ENCODE peak calls at places on chromosomes 16 and 17, in five cellular contexts. Z is colonic mucosa, W is body of pancreas, M is thoracic aorta, J is IMR-90. H is an unnamed sample.

GRCh38 chr17:79388556-79389295 is 222.1 kb downstream of the RBFOX3 start:
- DNase-seq in J (peak; percentile 27), M (no peak), Z (peak; percentile 43), W (peak; percentile 70), H (no peak)

GRCh38 chr16:27097671-27098275 is 31.0 kb downstream of the C16orf82 start:
- DNase-seq in Z (no peak), W (peak; percentile 23), M (no peak), J (no peak), H (no peak)

GRCh38 chr17:19255279-19255678 is 18.1 kb downstream of the EPN2 start:
- DNase-seq in J (no peak), Z (no peak), W (no peak), M (no peak), H (no peak)

GRCh38 chr16:46914556-46915201 is 30.5 kb downstream of the GPT2 start:
- DNase-seq in Z (no peak), W (no peak), J (no peak), M (no peak), H (no peak)

GRCh38 chr17:10653987-10654386 is 3.1 kb downstream of the MYH3 start:
- DNase-seq in J (no peak), W (no peak), Z (no peak), M (no peak), H (no peak)

GRCh38 chr16:53282975-53283946 is 151.0 kb upstream of the RBL2 start:
- DNase-seq in Z (no peak), J (peak; percentile 49), M (no peak), W (no peak), H (peak; percentile 4)

GRCh38 chr17:63249256-63250006 is 196.7 kb downstream of the CYB561 start:
- DNase-seq in Z (no peak), M (no peak), W (no peak), J (peak; percentile 42), H (no peak)

GRCh38 chr16:82358161-82358560 is 188.1 kb upstream of the MPHOSPH6 start:
- DNase-seq in M (no peak), J (no peak), Z (no peak), W (no peak), H (no peak)

GRCh38 chr17:21211825-21212479 is 2.0 kb downstream of the TMEM11 start:
- DNase-seq in Z (peak; percentile 52), M (no peak), W (no peak), J (no peak), H (no peak)

GRCh38 chr17:34542700-34543336 is 36.6 kb upstream of the TMEM132E start:
- DNase-seq in W (peak; percentile 39), J (no peak), Z (peak; percentile 30), M (no peak), H (peak; percentile 48)

GRCh38 chr17:18094409-18094807 is 6.7 kb downstream of the DRG2 start:
- DNase-seq in J (no peak), Z (no peak), M (no peak), W (no peak), H (no peak)

GRCh38 chr17:11950771-11951519 is 46.3 kb downstream of the ZNF18 start:
- DNase-seq in J (no peak), M (no peak), Z (no peak), W (no peak), H (no peak)

GRCh38 chr17:63279498-63280230 is 166.4 kb downstream of the CYB561 start:
- DNase-seq in Z (no peak), J (peak; percentile 87), W (no peak), M (no peak), H (no peak)

GRCh38 chr16:14486520-14487303 is 143.3 kb downstream of the PARN start:
- DNase-seq in W (peak; percentile 93), M (peak; percentile 76), Z (peak; percentile 88), J (peak; percentile 94), H (no peak)

GRCh38 chr16:89052824-89053724 is 40.6 kb upstream of the ACSF3 start:
- DNase-seq in W (no peak), M (no peak), Z (peak; percentile 68), J (peak; percentile 2), H (no peak)

GRCh38 chr17:77893144-77894044 is 65.1 kb upstream of the TNRC6C start:
- DNase-seq in W (no peak), M (no peak), J (no peak), Z (no peak), H (no peak)

GRCh38 chr16:65178151-65178550 is 56.3 kb upstream of the CDH11 start:
- DNase-seq in W (no peak), J (peak; percentile 74), Z (no peak), M (no peak), H (no peak)

GRCh38 chr17:41811549-41812175 is at the start of gene P3H4:
- DNase-seq in Z (peak; percentile 86), W (peak; percentile 82), J (peak; percentile 80), M (no peak), H (peak; percentile 76)

GRCh38 chr17:40532520-40533253 is 31.3 kb upstream of the TNS4 start:
- DNase-seq in W (no peak), Z (no peak), J (peak; percentile 37), M (no peak), H (no peak)

GRCh38 chr17:49951362-49952080 is 17.5 kb upstream of the DLX4 start:
- DNase-seq in J (no peak), W (no peak), Z (no peak), M (no peak), H (no peak)

GRCh38 chr17:7748098-7748775 is 30.7 kb downstream of the DNAH2 start:
- DNase-seq in M (no peak), J (peak; percentile 30), Z (no peak), W (no peak), H (no peak)

GRCh38 chr17:60468371-60468770 is 46.1 kb downstream of the CHCT1 start:
- DNase-seq in J (peak; percentile 43), Z (no peak), W (no peak), M (no peak), H (no peak)

GRCh38 chr16:4767872-4768548 is 1.0 kb upstream of the ZNF500 start:
- DNase-seq in J (peak; percentile 13), Z (peak; percentile 38), M (no peak), W (peak; percentile 37), H (peak; percentile 8)

GRCh38 chr17:49994085-49995054 is 654 bp downstream of the DLX3 start:
- DNase-seq in W (no peak), J (no peak), M (no peak), Z (no peak), H (no peak)

GRCh38 chr17:918102-918740 is 61.4 kb downstream of the NXN start:
- DNase-seq in W (no peak), Z (no peak), J (no peak), M (no peak), H (no peak)

GRCh38 chr17:49015924-49016774 is 19.0 kb downstream of the IGF2BP1 start:
- DNase-seq in J (peak; percentile 20), M (no peak), Z (no peak), W (no peak), H (no peak)

GRCh38 chr16:6484931-6485330 is 847.7 kb upstream of the RBFOX1 start:
- DNase-seq in Z (no peak), M (no peak), W (no peak), J (no peak), H (no peak)

GRCh38 chr17:51353296-51353695 is 93.0 kb downstream of the UTP18 start:
- DNase-seq in J (no peak), Z (no peak), W (no peak), M (no peak), H (no peak)

GRCh38 chr16:28826141-28826540 is 3.3 kb downstream of the ATXN2L start:
- DNase-seq in Z (no peak), W (no peak), M (no peak), J (peak; percentile 34), H (no peak)

GRCh38 chr17:45288825-45289224 is 26.9 kb upstream of the SPATA32 start:
- DNase-seq in M (no peak), J (no peak), W (peak; percentile 45), Z (no peak), H (no peak)

GRCh38 chr17:68606451-68607307 is 5.5 kb upstream of the FAM20A start:
- DNase-seq in W (no peak), M (no peak), Z (no peak), J (no peak), H (no peak)

GRCh38 chr17:68605914-68606313 is 4.7 kb upstream of the FAM20A start:
- DNase-seq in Z (no peak), W (no peak), J (no peak), M (no peak), H (no peak)

GRCh38 chr17:68611353-68612227 is 10.4 kb upstream of the FAM20A start:
- DNase-seq in W (no peak), M (no peak), Z (no peak), J (no peak), H (no peak)

GRCh38 chr17:68610554-68610953 is 9.4 kb upstream of the FAM20A start:
- DNase-seq in Z (no peak), M (no peak), W (no peak), J (no peak), H (no peak)

DNA sequence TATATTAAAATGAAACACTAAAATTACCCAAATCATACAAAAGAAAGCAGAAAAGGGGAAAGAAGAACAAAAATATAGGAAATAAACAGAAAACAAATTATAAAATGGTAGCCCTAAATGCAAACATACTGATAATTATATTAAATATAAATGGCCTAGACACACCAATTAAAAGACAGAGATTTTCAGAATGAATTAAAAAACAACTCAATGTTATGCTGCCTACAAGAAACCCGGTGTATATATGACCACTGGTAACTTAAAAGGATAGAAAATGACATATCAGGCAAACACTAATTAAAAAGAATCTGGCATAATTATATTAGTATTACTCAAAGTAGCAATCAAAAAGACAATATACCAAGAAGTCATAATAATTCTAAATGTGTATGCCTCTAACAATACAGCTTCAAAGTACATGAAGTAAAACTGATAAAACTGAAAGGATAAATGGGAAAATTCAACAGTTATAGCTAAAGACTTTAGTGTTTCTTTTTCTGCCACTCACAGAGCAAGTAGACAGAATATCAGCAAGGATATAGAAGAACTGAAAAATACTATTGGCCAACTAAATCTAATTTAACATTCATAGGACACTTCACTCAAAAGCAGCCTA is 7.5 kb upstream of the FAM20A start:
- DNase-seq in J (no peak), W (no peak), M (no peak), Z (no peak), H (no peak)
- H3K9me3 ChIP-seq in J (peaks cover under 1% of the 10 kb centered on the region), W (no peaks in the 10 kb centered on the region), M (peaks cover 7% of the 10 kb centered on the region), Z (no peaks in the 10 kb centered on the region), H (peaks cover 10% of the 10 kb centered on the region)

GRCh38 chr17:30956764-30957374 is 14.0 kb upstream of the RNF135 start:
- DNase-seq in J (no peak), M (no peak), W (no peak), Z (no peak), H (no peak)

GRCh38 chr17:30957741-30958140 is 13.1 kb upstream of the RNF135 start:
- DNase-seq in W (no peak), M (no peak), Z (no peak), J (no peak), H (no peak)

GRCh38 chr17:30964878-30965277 is 6.0 kb upstream of the RNF135 start:
- DNase-seq in M (no peak), Z (no peak), J (peak; percentile 40), W (no peak), H (no peak)

GRCh38 chr17:30958187-30958586 is 12.7 kb upstream of the RNF135 start:
- DNase-seq in Z (no peak), J (no peak), W (no peak), M (no peak), H (no peak)

GRCh38 chr17:30961213-30962188 is 9.3 kb upstream of the RNF135 start:
- DNase-seq in W (no peak), Z (no peak), J (peak; percentile 34), M (no peak), H (peak; percentile 8)
- H3K4me3 ChIP-seq in W (no peak overlapping the region), Z (no peak overlapping the region), J (no peak overlapping the region), M (no peak overlapping the region), H (no peak overlapping the region)

GRCh38 chr17:16108386-16108785 is 106.9 kb downstream of the NCOR1 start:
- DNase-seq in M (no peak), J (no peak), Z (no peak), W (no peak), H (no peak)
- H3K36me3 ChIP-seq in M (peaks cover 4% of the 10 kb centered on the region), J (peaks cover 17% of the 10 kb centered on the region), Z (peaks cover 3% of the 10 kb centered on the region), W (no peaks in the 10 kb centered on the region), H (peaks cover 18% of the 10 kb centered on the region)

GRCh38 chr17:83189013-83189672 is 109.7 kb downstream of the METRNL start:
- DNase-seq in W (peak; percentile 1), J (no peak), M (no peak), Z (no peak), H (no peak)
- H3K9me3 ChIP-seq in W (no peaks in the 10 kb centered on the region), J (peaks cover 19% of the 10 kb centered on the region), M (no peaks in the 10 kb centered on the region), Z (no peaks in the 10 kb centered on the region), H (no peaks in the 10 kb centered on the region)